ENCODE peak calls at places on chromosomes 1 and 21, in eight cellular contexts. One of them, this sample, is unnamed.

GRCh38 chr1:218930879-218931278 is 242.8 kb upstream of the LYPLAL1 start:
- DNase-seq in ELF-1: no peak
- DNase-seq in A172: no peak
- DNase-seq in choroid plexus epithelial cell: peak; percentile 91
- DNase-seq in MCF 10A: peak; percentile 66
- DNase-seq in activated naive CD4-positive, alpha-beta T cell: no peak
- DNase-seq in NCI-H1694 treated with DMSO at 0.1 percent for 48 hours: no peak
- DNase-seq in GM12865: no peak
- DNase-seq in this sample: peak; percentile 3

GRCh38 chr21:44594406-44594916 is 2.2 kb upstream of the KRTAP10-6 start:
- DNase-seq in ELF-1: no peak
- DNase-seq in A172: no peak
- DNase-seq in choroid plexus epithelial cell: no peak
- DNase-seq in MCF 10A: no peak
- DNase-seq in activated naive CD4-positive, alpha-beta T cell: no peak
- DNase-seq in NCI-H1694 treated with DMSO at 0.1 percent for 48 hours: no peak
- DNase-seq in GM12865: no peak
- DNase-seq in this sample: no peak

GRCh38 chr1:116372186-116372585 is 858 bp upstream of the ATP1A1 start:
- DNase-seq in ELF-1: no peak
- DNase-seq in A172: no peak
- DNase-seq in choroid plexus epithelial cell: no peak
- DNase-seq in MCF 10A: no peak
- DNase-seq in activated naive CD4-positive, alpha-beta T cell: no peak
- DNase-seq in NCI-H1694 treated with DMSO at 0.1 percent for 48 hours: no peak
- DNase-seq in GM12865: no peak
- DNase-seq in this sample: no peak

GRCh38 chr1:189323090-189323489 is 1154.6 kb downstream of the BRINP3 start:
- DNase-seq in ELF-1: no peak
- DNase-seq in A172: peak; percentile 8
- DNase-seq in choroid plexus epithelial cell: peak; percentile 34
- DNase-seq in MCF 10A: no peak
- DNase-seq in activated naive CD4-positive, alpha-beta T cell: no peak
- DNase-seq in NCI-H1694 treated with DMSO at 0.1 percent for 48 hours: no peak
- DNase-seq in GM12865: no peak
- DNase-seq in this sample: no peak

GRCh38 chr1:57671750-57672149 is 247.9 kb upstream of the DAB1 start:
- DNase-seq in ELF-1: no peak
- DNase-seq in A172: no peak
- DNase-seq in choroid plexus epithelial cell: no peak
- DNase-seq in MCF 10A: no peak
- DNase-seq in activated naive CD4-positive, alpha-beta T cell: no peak
- DNase-seq in NCI-H1694 treated with DMSO at 0.1 percent for 48 hours: no peak
- DNase-seq in GM12865: no peak
- DNase-seq in this sample: no peak

GRCh38 chr1:96722161-96722908 is 751 bp downstream of the PTBP2 start:
- DNase-seq in ELF-1: peak; percentile 59
- DNase-seq in A172: peak; percentile 33
- DNase-seq in choroid plexus epithelial cell: peak; percentile 67
- DNase-seq in MCF 10A: peak; percentile 46
- DNase-seq in activated naive CD4-positive, alpha-beta T cell: peak; percentile 53
- DNase-seq in NCI-H1694 treated with DMSO at 0.1 percent for 48 hours: peak; percentile 56
- DNase-seq in GM12865: peak; percentile 22
- DNase-seq in this sample: no peak

GRCh38 chr21:43209575-43210453 is 41.0 kb downstream of the CRYAA start:
- DNase-seq in ELF-1: no peak
- DNase-seq in A172: peak; percentile 98
- DNase-seq in choroid plexus epithelial cell: peak; percentile 76
- DNase-seq in MCF 10A: peak; percentile 82
- DNase-seq in activated naive CD4-positive, alpha-beta T cell: no peak
- DNase-seq in NCI-H1694 treated with DMSO at 0.1 percent for 48 hours: no peak
- DNase-seq in GM12865: no peak
- DNase-seq in this sample: no peak

GRCh38 chr1:152995838-152996237 is 5.7 kb upstream of the SPRR3 start:
- DNase-seq in ELF-1: no peak
- DNase-seq in A172: no peak
- DNase-seq in choroid plexus epithelial cell: no peak
- DNase-seq in MCF 10A: no peak
- DNase-seq in activated naive CD4-positive, alpha-beta T cell: no peak
- DNase-seq in NCI-H1694 treated with DMSO at 0.1 percent for 48 hours: no peak
- DNase-seq in GM12865: no peak
- DNase-seq in this sample: no peak

GRCh38 chr1:155513300-155513926 is 49.2 kb downstream of the ASH1L start:
- DNase-seq in ELF-1: no peak
- DNase-seq in A172: no peak
- DNase-seq in choroid plexus epithelial cell: peak; percentile 59
- DNase-seq in MCF 10A: peak; percentile 35
- DNase-seq in activated naive CD4-positive, alpha-beta T cell: no peak
- DNase-seq in NCI-H1694 treated with DMSO at 0.1 percent for 48 hours: no peak
- DNase-seq in GM12865: no peak
- DNase-seq in this sample: no peak

GRCh38 chr1:246372502-246372901 is 134.6 kb downstream of the SMYD3 start:
- DNase-seq in ELF-1: no peak
- DNase-seq in A172: no peak
- DNase-seq in choroid plexus epithelial cell: no peak
- DNase-seq in MCF 10A: no peak
- DNase-seq in activated naive CD4-positive, alpha-beta T cell: no peak
- DNase-seq in NCI-H1694 treated with DMSO at 0.1 percent for 48 hours: no peak
- DNase-seq in GM12865: no peak
- DNase-seq in this sample: no peak

GRCh38 chr21:39137248-39138186 is 45.7 kb downstream of the PSMG1 start:
- DNase-seq in ELF-1: peak; percentile 93
- DNase-seq in A172: peak; percentile 31
- DNase-seq in choroid plexus epithelial cell: peak; percentile 94
- DNase-seq in MCF 10A: peak; percentile 84
- DNase-seq in activated naive CD4-positive, alpha-beta T cell: no peak
- DNase-seq in NCI-H1694 treated with DMSO at 0.1 percent for 48 hours: no peak
- DNase-seq in GM12865: no peak
- DNase-seq in this sample: no peak

GRCh38 chr1:1629430-1630190 is 2.4 kb upstream of the MMP23B start:
- DNase-seq in ELF-1: no peak
- DNase-seq in A172: no peak
- DNase-seq in choroid plexus epithelial cell: no peak
- DNase-seq in MCF 10A: no peak
- DNase-seq in activated naive CD4-positive, alpha-beta T cell: no peak
- DNase-seq in NCI-H1694 treated with DMSO at 0.1 percent for 48 hours: peak; percentile 53
- DNase-seq in GM12865: peak; percentile 44
- DNase-seq in this sample: no peak

GRCh38 chr1:111955755-111956154 is 33.7 kb downstream of the KCND3 start:
- DNase-seq in ELF-1: no peak
- DNase-seq in A172: no peak
- DNase-seq in choroid plexus epithelial cell: peak; percentile 7
- DNase-seq in MCF 10A: peak; percentile 14
- DNase-seq in activated naive CD4-positive, alpha-beta T cell: no peak
- DNase-seq in NCI-H1694 treated with DMSO at 0.1 percent for 48 hours: peak; percentile 60
- DNase-seq in GM12865: no peak
- DNase-seq in this sample: no peak

GRCh38 chr1:9840176-9840575 is 16.4 kb upstream of the CLSTN1 start:
- DNase-seq in ELF-1: no peak
- DNase-seq in A172: no peak
- DNase-seq in choroid plexus epithelial cell: no peak
- DNase-seq in MCF 10A: peak; percentile 69
- DNase-seq in activated naive CD4-positive, alpha-beta T cell: no peak
- DNase-seq in NCI-H1694 treated with DMSO at 0.1 percent for 48 hours: peak; percentile 75
- DNase-seq in GM12865: no peak
- DNase-seq in this sample: no peak

GRCh38 chr21:18677632-18678031 is 274.0 kb upstream of the TMPRSS15 start:
- DNase-seq in ELF-1: no peak
- DNase-seq in A172: no peak
- DNase-seq in choroid plexus epithelial cell: no peak
- DNase-seq in MCF 10A: no peak
- DNase-seq in activated naive CD4-positive, alpha-beta T cell: no peak
- DNase-seq in NCI-H1694 treated with DMSO at 0.1 percent for 48 hours: no peak
- DNase-seq in GM12865: no peak
- DNase-seq in this sample: no peak

GRCh38 chr1:178262101-178262500 is 168.2 kb downstream of the RASAL2 start:
- DNase-seq in ELF-1: no peak
- DNase-seq in A172: no peak
- DNase-seq in choroid plexus epithelial cell: peak; percentile 81
- DNase-seq in MCF 10A: no peak
- DNase-seq in activated naive CD4-positive, alpha-beta T cell: no peak
- DNase-seq in NCI-H1694 treated with DMSO at 0.1 percent for 48 hours: no peak
- DNase-seq in GM12865: no peak
- DNase-seq in this sample: no peak

GRCh38 chr1:156970017-156970416 is 49.6 kb downstream of the LRRC71 start:
- DNase-seq in ELF-1: no peak
- DNase-seq in A172: no peak
- DNase-seq in choroid plexus epithelial cell: peak; percentile 43
- DNase-seq in MCF 10A: no peak
- DNase-seq in activated naive CD4-positive, alpha-beta T cell: no peak
- DNase-seq in NCI-H1694 treated with DMSO at 0.1 percent for 48 hours: no peak
- DNase-seq in GM12865: no peak
- DNase-seq in this sample: no peak

GRCh38 chr1:197725044-197725443 is 50.2 kb downstream of the DENND1B start:
- DNase-seq in ELF-1: no peak
- DNase-seq in A172: peak; percentile 54
- DNase-seq in choroid plexus epithelial cell: peak; percentile 42
- DNase-seq in MCF 10A: peak; percentile 64
- DNase-seq in activated naive CD4-positive, alpha-beta T cell: no peak
- DNase-seq in NCI-H1694 treated with DMSO at 0.1 percent for 48 hours: peak; percentile 6
- DNase-seq in GM12865: no peak
- DNase-seq in this sample: no peak

GRCh38 chr1:22861764-22862440 is 110.8 kb downstream of the LACTBL1 start:
- DNase-seq in ELF-1: peak; percentile 46
- DNase-seq in A172: peak; percentile 7
- DNase-seq in choroid plexus epithelial cell: peak; percentile 87
- DNase-seq in MCF 10A: peak; percentile 90
- DNase-seq in activated naive CD4-positive, alpha-beta T cell: no peak
- DNase-seq in NCI-H1694 treated with DMSO at 0.1 percent for 48 hours: no peak
- DNase-seq in GM12865: peak; percentile 19
- DNase-seq in this sample: no peak

GRCh38 chr1:100896481-100896982 is 642 bp downstream of the SLC30A7 start:
- DNase-seq in ELF-1: peak; percentile 63
- DNase-seq in A172: peak; percentile 49
- DNase-seq in choroid plexus epithelial cell: peak; percentile 80
- DNase-seq in MCF 10A: peak; percentile 69
- DNase-seq in activated naive CD4-positive, alpha-beta T cell: peak; percentile 8
- DNase-seq in NCI-H1694 treated with DMSO at 0.1 percent for 48 hours: peak; percentile 20
- DNase-seq in GM12865: peak; percentile 88
- DNase-seq in this sample: no peak

GRCh38 chr1:226691257-226691656 is 47.8 kb downstream of the ITPKB start:
- DNase-seq in ELF-1: no peak
- DNase-seq in A172: no peak
- DNase-seq in choroid plexus epithelial cell: no peak
- DNase-seq in MCF 10A: no peak
- DNase-seq in activated naive CD4-positive, alpha-beta T cell: no peak
- DNase-seq in NCI-H1694 treated with DMSO at 0.1 percent for 48 hours: no peak
- DNase-seq in GM12865: peak; percentile 44
- DNase-seq in this sample: no peak

GRCh38 chr21:44933938-44934260 is 5.9 kb upstream of the SLX9 start:
- DNase-seq in ELF-1: no peak
- DNase-seq in A172: no peak
- DNase-seq in choroid plexus epithelial cell: no peak
- DNase-seq in MCF 10A: no peak
- DNase-seq in activated naive CD4-positive, alpha-beta T cell: no peak
- DNase-seq in NCI-H1694 treated with DMSO at 0.1 percent for 48 hours: no peak
- DNase-seq in GM12865: no peak
- DNase-seq in this sample: no peak

GRCh38 chr21:25907573-25908275 is 173.0 kb downstream of the GABPA start:
- DNase-seq in ELF-1: no peak
- DNase-seq in A172: no peak
- DNase-seq in choroid plexus epithelial cell: peak; percentile 33
- DNase-seq in MCF 10A: no peak
- DNase-seq in activated naive CD4-positive, alpha-beta T cell: no peak
- DNase-seq in NCI-H1694 treated with DMSO at 0.1 percent for 48 hours: no peak
- DNase-seq in GM12865: no peak
- DNase-seq in this sample: no peak

GRCh38 chr1:48610628-48611542 is 138.9 kb upstream of the SPATA6 start:
- DNase-seq in ELF-1: peak; percentile 54
- DNase-seq in A172: no peak
- DNase-seq in choroid plexus epithelial cell: no peak
- DNase-seq in MCF 10A: no peak
- DNase-seq in activated naive CD4-positive, alpha-beta T cell: no peak
- DNase-seq in NCI-H1694 treated with DMSO at 0.1 percent for 48 hours: peak; percentile 15
- DNase-seq in GM12865: no peak
- DNase-seq in this sample: no peak

GRCh38 chr1:172588296-172589291 is 55.6 kb downstream of the SUCO start:
- DNase-seq in ELF-1: no peak
- DNase-seq in A172: peak; percentile 95
- DNase-seq in choroid plexus epithelial cell: peak; percentile 93
- DNase-seq in MCF 10A: peak; percentile 84
- DNase-seq in activated naive CD4-positive, alpha-beta T cell: no peak
- DNase-seq in NCI-H1694 treated with DMSO at 0.1 percent for 48 hours: no peak
- DNase-seq in GM12865: peak; percentile 32
- DNase-seq in this sample: no peak

GRCh38 chr1:93839307-93839706 is 39.7 kb downstream of the DNTTIP2 start:
- DNase-seq in ELF-1: no peak
- DNase-seq in A172: no peak
- DNase-seq in choroid plexus epithelial cell: peak; percentile 89
- DNase-seq in MCF 10A: peak; percentile 79
- DNase-seq in activated naive CD4-positive, alpha-beta T cell: no peak
- DNase-seq in NCI-H1694 treated with DMSO at 0.1 percent for 48 hours: no peak
- DNase-seq in GM12865: no peak
- DNase-seq in this sample: peak; percentile 6

GRCh38 chr21:27450216-27450615 is 483.3 kb upstream of the ADAMTS5 start:
- DNase-seq in ELF-1: no peak
- DNase-seq in A172: no peak
- DNase-seq in choroid plexus epithelial cell: peak; percentile 42
- DNase-seq in MCF 10A: no peak
- DNase-seq in activated naive CD4-positive, alpha-beta T cell: no peak
- DNase-seq in NCI-H1694 treated with DMSO at 0.1 percent for 48 hours: no peak
- DNase-seq in GM12865: no peak
- DNase-seq in this sample: no peak

GRCh38 chr1:56686171-56686570 is 41.1 kb downstream of the PRKAA2 start:
- DNase-seq in ELF-1: no peak
- DNase-seq in A172: peak; percentile 13
- DNase-seq in choroid plexus epithelial cell: peak; percentile 43
- DNase-seq in MCF 10A: peak; percentile 38
- DNase-seq in activated naive CD4-positive, alpha-beta T cell: no peak
- DNase-seq in NCI-H1694 treated with DMSO at 0.1 percent for 48 hours: no peak
- DNase-seq in GM12865: no peak
- DNase-seq in this sample: no peak